ENCODE peak calls at places on chromosomes 1 and 21, in nine cellular contexts. M is NCI-H446, D is amniotic stem cell, J is glutamatergic neuron, S is fibroblast of lung, R is activated gamma-delta T cell treated with Interleukin-2 at 50 U/mL for 16 hours, Y is HS-5, T is Calu3, V is AG04449. N is an unnamed sample.

GRCh38 chr1:177432897-177433296 is 262.1 kb downstream of the BRINP2 start:
- DNase-seq in J (no peak), S (peak; percentile 2), V (no peak), D (no peak), R (no peak), M (no peak), T (no peak), Y (no peak), N (no peak)

GRCh38 chr1:109277434-109278204 is 5.3 kb downstream of the PSRC1 start:
- DNase-seq in M (peak; percentile 38), R (peak; percentile 64), T (peak; percentile 74), J (peak; percentile 91), Y (no peak), S (peak; percentile 72), V (no peak), D (no peak), N (peak; percentile 36)

GRCh38 chr1:3903141-3904005 is 3.3 kb upstream of the C1orf174 start:
- DNase-seq in D (no peak), S (peak; percentile 12), J (no peak), V (no peak), M (no peak), Y (no peak), R (no peak), T (no peak), N (no peak)

GRCh38 chr1:91541918-91542533 is 41.4 kb downstream of the CDC7 start:
- DNase-seq in V (no peak), T (no peak), Y (no peak), S (no peak), J (no peak), R (no peak), M (no peak), D (no peak), N (no peak)

GRCh38 chr1:100404816-100405215 is 52.5 kb downstream of the CDC14A start:
- DNase-seq in J (no peak), T (no peak), S (no peak), M (no peak), Y (peak; percentile 10), D (no peak), V (peak; percentile 5), R (no peak), N (no peak)

GRCh38 chr1:18640228-18641004 is 9.8 kb downstream of the PAX7 start:
- DNase-seq in D (no peak), T (no peak), M (no peak), J (no peak), V (no peak), R (no peak), Y (no peak), S (no peak), N (no peak)

GRCh38 chr1:2236695-2237677 is 8.9 kb downstream of the SKI start:
- DNase-seq in Y (no peak), M (no peak), T (no peak), J (no peak), S (no peak), R (peak; percentile 46), D (no peak), V (no peak), N (no peak)

GRCh38 chr1:116334868-116335649 is 38.0 kb upstream of the ATP1A1 start:
- DNase-seq in T (no peak), M (no peak), Y (no peak), R (no peak), S (no peak), D (no peak), J (no peak), V (no peak), N (no peak)

GRCh38 chr1:226586116-226586515 is 37.6 kb downstream of the STUM start:
- DNase-seq in R (no peak), M (no peak), S (no peak), T (no peak), J (no peak), V (no peak), D (no peak), Y (no peak), N (no peak)

GRCh38 chr1:235006816-235007215 is 121.8 kb downstream of the TOMM20 start:
- DNase-seq in D (no peak), R (no peak), T (no peak), V (no peak), M (no peak), S (no peak), Y (no peak), J (no peak), N (no peak)

GRCh38 chr1:24855474-24855873 is 74.6 kb downstream of the RUNX3 start:
- DNase-seq in R (no peak), T (no peak), D (no peak), M (no peak), J (no peak), S (no peak), Y (no peak), V (no peak), N (no peak)

GRCh38 chr1:11806307-11806936 is 431 bp downstream of the CLCN6 start:
- DNase-seq in D (no peak), R (no peak), M (no peak), J (no peak), Y (no peak), V (no peak), T (no peak), S (no peak), N (no peak)

GRCh38 chr1:22413799-22414198 is 37.9 kb upstream of the ZBTB40 start:
- DNase-seq in V (no peak), J (no peak), T (no peak), R (no peak), M (no peak), S (no peak), D (no peak), Y (no peak), N (no peak)

GRCh38 chr21:43752758-43753438 is 23.2 kb downstream of the CSTB start:
- DNase-seq in S (peak; percentile 36), R (no peak), V (no peak), D (no peak), M (no peak), Y (no peak), T (no peak), J (no peak), N (no peak)

GRCh38 chr1:234689236-234689635 is 79.3 kb upstream of the IRF2BP2 start:
- DNase-seq in D (no peak), M (no peak), S (no peak), R (no peak), Y (no peak), T (no peak), V (no peak), J (no peak), N (no peak)

GRCh38 chr21:45554477-45555175 is 12.4 kb upstream of the SLC19A1 start:
- DNase-seq in V (no peak), T (peak; percentile 84), Y (peak; percentile 24), D (peak; percentile 31), J (peak; percentile 91), M (peak; percentile 27), R (peak; percentile 91), S (peak; percentile 58), N (no peak)

GRCh38 chr1:17630048-17630830 is 90.7 kb downstream of the ARHGEF10L start:
- DNase-seq in V (no peak), Y (no peak), D (no peak), T (no peak), R (no peak), M (no peak), S (peak; percentile 68), J (no peak), N (no peak)

GRCh38 chr1:224333309-224333926 is 3.4 kb upstream of the NVL start:
- DNase-seq in T (peak; percentile 53), J (no peak), V (no peak), D (no peak), R (peak; percentile 20), S (peak; percentile 79), M (peak; percentile 69), Y (no peak), N (peak; percentile 41)

GRCh38 chr1:205610036-205610435 is 21.8 kb downstream of the ELK4 start:
- DNase-seq in Y (no peak), S (peak; percentile 81), R (no peak), V (no peak), T (no peak), M (no peak), D (no peak), J (no peak), N (no peak)